ENCODE peak calls at places on chromosomes 12 and 14, in seven cellular contexts. N is dorsolateral prefrontal cortex, G is ovary, K is endothelial cell of umbilical vein, F is left ventricle myocardium inferior, P is fibroblast of lung, O is body of pancreas. V is an unnamed sample.

GRCh38 chr12:106918746-106919145 is 37.0 kb upstream of the TMEM263 start:
- DNase-seq in P (no peak), F (no peak), G (no peak), K (peak; percentile 60), N (no peak), O (no peak), V (no peak)

GRCh38 chr14:61585598-61586538 is 109.4 kb upstream of the HIF1A start:
- DNase-seq in F (peak; percentile 76), K (peak; percentile 91), G (peak; percentile 82), N (no peak), O (peak; percentile 83), P (peak; percentile 84), V (peak; percentile 55)

GRCh38 chr14:68397827-68398226 is 395.0 kb downstream of the ZFP36L1 start:
- DNase-seq in G (no peak), F (no peak), O (no peak), P (peak; percentile 82), N (no peak), K (peak; percentile 91), V (no peak)

GRCh38 chr12:122951406-122951805 is 14.9 kb downstream of the ABCB9 start:
- DNase-seq in N (no peak), O (no peak), K (peak; percentile 56), P (peak; percentile 58), G (no peak), F (no peak), V (no peak)

GRCh38 chr12:105228494-105228893 is 7.5 kb downstream of the APPL2 start:
- DNase-seq in N (no peak), K (peak; percentile 73), F (no peak), P (peak; percentile 72), G (no peak), O (no peak), V (no peak)

GRCh38 chr14:64880382-64881121 is 845 bp upstream of the SPTB start:
- DNase-seq in F (peak; percentile 49), N (peak; percentile 75), P (peak; percentile 6), G (peak; percentile 43), O (peak; percentile 54), K (peak; percentile 8), V (no peak)

GRCh38 chr12:55112378-55112777 is 13.8 kb upstream of the OR9K2 start:
- DNase-seq in G (no peak), O (no peak), N (no peak), F (no peak), P (no peak), K (no peak), V (no peak)

GRCh38 chr14:59281613-59282012 is 93.1 kb downstream of the DAAM1 start:
- DNase-seq in K (no peak), P (peak; percentile 82), N (no peak), O (no peak), G (no peak), F (no peak), V (no peak)

GRCh38 chr12:48002773-48003218 is 1.5 kb downstream of the COL2A1 start:
- DNase-seq in K (peak; percentile 38), G (peak; percentile 72), O (peak; percentile 49), F (no peak), P (peak; percentile 37), N (peak; percentile 32), V (no peak)

GRCh38 chr12:102618197-102618897 is 138.0 kb upstream of the IGF1 start:
- DNase-seq in F (no peak), P (no peak), O (no peak), N (no peak), K (no peak), G (no peak), V (no peak)

GRCh38 chr12:64452559-64453329 is 824 bp downstream of the TBK1 start:
- DNase-seq in O (peak; percentile 31), K (peak; percentile 85), F (no peak), N (no peak), G (no peak), P (peak; percentile 88), V (no peak)

GRCh38 chr12:12881495-12881894 is 9.9 kb upstream of the GPRC5A start:
- DNase-seq in P (peak; percentile 61), G (no peak), F (no peak), O (no peak), N (no peak), K (peak; percentile 59), V (no peak)

GRCh38 chr14:51828017-51828797 is 32.2 kb upstream of the GNG2 start:
- DNase-seq in O (no peak), G (no peak), N (peak; percentile 53), P (peak; percentile 72), K (no peak), F (peak; percentile 17), V (no peak)

GRCh38 chr12:68405292-68405900 is 73.2 kb upstream of the MDM1 start:
- DNase-seq in G (no peak), P (no peak), N (no peak), K (peak; percentile 80), O (no peak), F (no peak), V (no peak)
- H3K27ac ChIP-seq in G (peak overlapping the region; percentile 17), P (no peak overlapping the region), N (no peak overlapping the region), K (no peak overlapping the region), O (peak overlapping the region; percentile 21), F (peak overlapping the region; percentile 85), V (peak overlapping the region; percentile 66)

DNA sequence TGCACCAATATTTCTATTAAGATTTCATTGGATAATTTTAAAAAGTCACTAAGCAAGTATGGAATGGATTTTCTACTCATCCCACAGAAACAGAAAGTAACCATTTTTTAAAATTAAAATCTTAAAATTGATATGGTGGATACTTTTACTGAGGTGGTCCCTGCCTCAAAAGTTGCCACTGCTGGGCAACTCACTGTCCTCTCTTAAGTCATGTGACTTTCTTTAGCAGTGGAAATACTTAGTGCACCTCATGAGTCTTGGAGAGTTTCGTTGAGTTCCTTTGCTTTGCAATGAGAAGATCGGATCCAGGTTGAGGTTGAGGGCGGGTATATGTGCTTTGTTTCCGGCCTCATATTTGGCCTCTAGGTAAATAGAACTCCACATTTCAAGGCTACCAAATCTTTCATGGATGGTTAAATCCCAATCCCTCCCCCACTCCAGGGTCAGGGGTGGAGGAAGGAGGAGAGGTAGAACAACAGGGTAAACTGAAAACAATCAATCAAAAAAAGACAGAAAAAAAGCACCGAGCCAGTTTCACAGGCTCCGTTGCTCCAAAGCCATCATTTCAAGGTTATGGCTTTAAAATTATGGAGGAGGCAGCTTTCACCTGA is 39.5 kb upstream of the DUSP6 start:
- DNase-seq in G (no peak), K (no peak), N (no peak), O (no peak), P (no peak), F (no peak), V (no peak)
- H3K27ac ChIP-seq in G (no peak overlapping the region), K (peak overlapping the region; percentile 80), N (no peak overlapping the region), O (no peak overlapping the region), P (peak overlapping the region; percentile 11), F (no peak overlapping the region), V (no peak overlapping the region)

GRCh38 chr12:108837239-108837638 is 20.1 kb downstream of the SSH1 start:
- DNase-seq in N (no peak), F (no peak), P (no peak), K (no peak), O (no peak), G (no peak), V (no peak)
- H3K27ac ChIP-seq in N (peak overlapping the region; percentile 28), F (peak overlapping the region; percentile 92), P (peak overlapping the region; percentile 98), K (peak overlapping the region; percentile 98), O (no peak overlapping the region), G (no peak overlapping the region), V (peak overlapping the region; percentile 90)

GRCh38 chr14:79270361-79270760 is 940.9 kb downstream of the DIO2 start:
- DNase-seq in G (no peak), K (no peak), O (no peak), N (no peak), F (no peak), P (no peak), V (no peak)
- H3K27ac ChIP-seq in G (no peak overlapping the region), K (no peak overlapping the region), O (no peak overlapping the region), N (no peak overlapping the region), F (no peak overlapping the region), P (no peak overlapping the region), V (no peak overlapping the region)

GRCh38 chr14:87175175-87175574 is 817.8 kb downstream of the GALC start:
- DNase-seq in G (no peak), N (no peak), P (no peak), F (no peak), K (no peak), O (no peak), V (no peak)

GRCh38 chr14:87170179-87170578 is 822.8 kb downstream of the GALC start:
- DNase-seq in N (no peak), P (no peak), K (no peak), F (no peak), G (no peak), O (no peak), V (no peak)

DNA sequence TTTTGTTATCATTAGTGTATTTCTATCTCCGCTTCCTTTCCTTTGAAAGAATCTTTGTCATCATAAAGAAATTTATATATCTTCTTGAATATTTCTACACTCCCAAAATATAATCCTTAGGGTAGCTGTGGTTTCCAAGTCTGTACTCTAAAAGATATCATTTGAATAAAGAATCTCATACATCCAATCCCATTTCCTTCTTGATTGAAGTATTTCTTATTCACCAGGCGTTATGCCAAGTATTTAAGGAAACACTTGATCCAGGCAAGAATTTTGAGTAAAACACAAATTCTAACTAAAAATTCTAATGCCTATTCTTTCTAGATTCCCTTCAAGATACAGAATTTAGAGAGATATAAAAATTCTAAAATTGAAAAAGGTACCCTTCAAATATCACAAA is 821.8 kb downstream of the GALC start:
- DNase-seq in F (no peak), P (no peak), K (no peak), G (no peak), O (no peak), N (no peak), V (no peak)
- H3K27ac ChIP-seq in F (no peak overlapping the region), P (no peak overlapping the region), K (no peak overlapping the region), G (no peak overlapping the region), O (no peak overlapping the region), N (no peak overlapping the region), V (no peak overlapping the region)

GRCh38 chr12:53076461-53076860 is 2.7 kb downstream of the SPRYD3 start:
- DNase-seq in G (peak; percentile 15), F (no peak), P (no peak), N (no peak), O (no peak), K (no peak), V (no peak)
- H3K27ac ChIP-seq in G (peak overlapping the region; percentile 4), F (no peak overlapping the region), P (no peak overlapping the region), N (no peak overlapping the region), O (no peak overlapping the region), K (no peak overlapping the region), V (peak overlapping the region; percentile 64)

DNA sequence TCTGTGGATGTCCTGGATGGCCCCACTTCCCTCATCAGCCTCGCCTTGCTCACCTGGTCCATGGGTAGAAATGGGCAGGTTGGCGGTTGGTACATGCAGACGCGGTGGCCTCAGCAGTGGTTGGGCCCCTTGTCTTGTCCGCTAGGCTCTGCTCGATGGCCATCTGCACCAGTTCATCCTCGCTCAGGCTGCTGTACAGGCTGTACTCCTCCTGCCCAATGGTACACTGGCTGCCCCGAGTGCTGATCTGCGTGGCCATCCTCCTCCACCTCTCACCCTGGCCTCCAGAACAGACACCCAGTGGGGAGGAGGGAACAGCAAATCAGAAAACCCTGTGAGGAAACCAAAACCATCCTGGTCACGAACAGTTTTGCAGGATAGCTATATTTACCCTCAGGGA is 12.1 kb downstream of the ASB2 start:
- DNase-seq in P (no peak), G (no peak), F (no peak), K (no peak), N (no peak), O (no peak), V (no peak)
- H3K27ac ChIP-seq in P (no peak overlapping the region), G (no peak overlapping the region), F (peak overlapping the region; percentile 19), K (no peak overlapping the region), N (no peak overlapping the region), O (no peak overlapping the region), V (no peak overlapping the region)